ENCODE peak calls at places on chromosome 20, in seven cellular contexts. H is CD8-positive, alpha-beta T cell; B is central memory CD4-positive, alpha-beta T cell; P is NCI-H345; N is Ammon's horn; L is stimulated activated CD4-positive, alpha-beta T cell treated with anti-CD3 and anti-CD28 coated beads, Interleukin-4, amount 100 ng/mL, for 48 hours; M is cardiac fibroblast. Q is an unnamed sample.
A peak's percentile ranks its signal among the peaks of the same experiment; 100 is the strongest.

GRCh38 chr20:36856691-36857635 is 19.0 kb upstream of the TLDC2 start:
- DNase-seq in H (no peak), B (peak; percentile 41), P (no peak), N (no peak), L (no peak), M (peak; percentile 63), Q (no peak)

GRCh38 chr20:63210011-63210605 is 5.8 kb downstream of the YTHDF1 start:
- DNase-seq in H (no peak), B (no peak), P (no peak), N (no peak), L (no peak), M (no peak), Q (no peak)

GRCh38 chr20:37095108-37095608 is 639 bp downstream of the RBL1 start:
- DNase-seq in H (peak; percentile 20), B (peak; percentile 74), P (peak; percentile 35), N (no peak), L (peak; percentile 25), M (peak; percentile 16), Q (no peak)

GRCh38 chr20:11338506-11339306 is 579.0 kb upstream of the BTBD3 start:
- DNase-seq in H (no peak), B (no peak), P (no peak), N (no peak), L (no peak), M (peak; percentile 38), Q (no peak)

GRCh38 chr20:5312518-5312917 is 4.2 kb downstream of the PROKR2 start:
- DNase-seq in H (no peak), B (no peak), P (no peak), N (no peak), L (no peak), M (no peak), Q (no peak)

GRCh38 chr20:54067606-54068174 is 2.7 kb downstream of the BCAS1 start:
- DNase-seq in H (no peak), B (no peak), P (peak; percentile 3), N (no peak), L (no peak), M (peak; percentile 35), Q (no peak)

GRCh38 chr20:8299921-8300320 is 167.9 kb downstream of the PLCB1 start:
- DNase-seq in H (no peak), B (no peak), P (no peak), N (no peak), L (no peak), M (peak; percentile 67), Q (no peak)

GRCh38 chr20:45061244-45061643 is 39.7 kb downstream of the KCNS1 start:
- DNase-seq in H (no peak), B (no peak), P (no peak), N (no peak), L (no peak), M (peak; percentile 95), Q (no peak)

GRCh38 chr20:19889011-19889953 is 127.9 kb upstream of the NAA20 start:
- DNase-seq in H (no peak), B (no peak), P (peak; percentile 65), N (peak; percentile 75), L (no peak), M (peak; percentile 87), Q (no peak)